ENCODE peak calls at places on chromosomes 4 and X, in six cellular contexts. U is pancreas, M is mesenchymal stem cell, T is aorta, P is adrenal gland, L is tibial artery. D is an unnamed sample. For H3K4me1, the result is how much of the 10 kb centered on the place peaks cover.

GRCh38 chrX:107721318-107721717 is 54.3 kb downstream of the TSC22D3 start:
- DNase-seq in P (no peak), M (no peak), U (no peak), T (peak), L (peak), D (no peak)

GRCh38 chr4:132564920-132565319 is 584.2 kb upstream of the PCDH10 start:
- DNase-seq in T (no peak), M (no peak), P (no peak), L (no peak), U (no peak), D (no peak)

GRCh38 chr4:98747659-98748091 is 89.3 kb upstream of the TSPAN5 start:
- DNase-seq in P (no peak), M (no peak), L (no peak), U (no peak), T (no peak), D (no peak)

GRCh38 chrX:367866-368265 is 18.8 kb downstream of the PPP2R3B start:
- DNase-seq in L (no peak), T (no peak), U (peak), M (no peak), P (no peak), D (no peak)

GRCh38 chr4:88960576-88960975 is 96.4 kb downstream of the FAM13A start:
- DNase-seq in P (no peak), U (no peak), M (no peak), L (no peak), T (no peak), D (no peak)

GRCh38 chrX:1430451-1430850 is 22.3 kb downstream of the ASMTL start:
- DNase-seq in T (no peak), P (no peak), U (no peak), L (no peak), M (no peak), D (no peak)

GRCh38 chr4:154741877-154742851 is 1.6 kb upstream of the LRAT start:
- DNase-seq in U (peak), L (no peak), M (no peak), T (no peak), P (no peak), D (no peak)

GRCh38 chr4:2932951-2933565 is 30.1 kb downstream of the NOP14 start:
- DNase-seq in T (peak), L (peak), U (peak), P (peak), M (no peak), D (peak)

GRCh38 chr4:24979554-24979953 is 51.2 kb downstream of the LGI2 start:
- DNase-seq in U (no peak), L (peak), T (no peak), M (no peak), P (peak), D (no peak)

GRCh38 chrX:120238947-120239346 is 11.7 kb upstream of the ZBTB33 start:
- DNase-seq in L (no peak), M (peak), U (no peak), P (no peak), T (no peak), D (no peak)

DNA sequence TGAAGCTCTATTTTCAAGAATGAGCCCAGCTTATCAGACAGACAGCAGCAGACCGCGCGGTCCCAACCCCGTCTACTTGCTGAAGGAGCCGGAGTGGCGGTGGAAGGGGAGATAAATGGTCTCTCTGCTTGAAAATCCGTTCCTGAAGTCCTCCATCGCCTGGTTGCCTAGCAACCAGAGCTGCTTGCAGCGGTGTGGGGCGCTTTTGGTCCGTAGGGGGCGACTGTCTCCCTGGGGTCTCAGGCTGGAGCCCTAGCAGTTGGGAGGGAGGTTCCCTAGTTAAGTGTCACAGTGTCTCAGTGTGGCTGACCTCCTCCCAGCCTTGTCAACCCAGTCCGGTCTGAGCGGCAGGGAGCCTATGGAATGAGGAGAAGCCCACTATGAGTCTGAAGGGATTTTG is 8.3 kb upstream of the DLG3 start:
- DNase-seq in L (no peak), T (no peak), M (peak), U (no peak), P (no peak), D (no peak)
- H3K4me3 ChIP-seq in L (no peak), T (no peak), M (no peak), U (no peak), P (no peak), D (no peak)

GRCh38 chrX:111090458-111090857 is 5.5 kb upstream of the PAK3 start:
- DNase-seq in L (no peak), U (no peak), T (no peak), M (no peak), P (no peak), D (no peak)

GRCh38 chrX:111086521-111087127 is 9.4 kb upstream of the PAK3 start:
- DNase-seq in M (no peak), T (no peak), P (no peak), L (no peak), U (no peak), D (no peak)

GRCh38 chrX:111083101-111083500 is 12.9 kb upstream of the PAK3 start:
- DNase-seq in M (no peak), T (no peak), P (no peak), L (no peak), U (no peak), D (no peak)

GRCh38 chrX:111088628-111089027 is 7.4 kb upstream of the PAK3 start:
- DNase-seq in T (no peak), U (no peak), M (no peak), P (no peak), L (no peak), D (no peak)
- H3K4me1 ChIP-seq in T (under half), U (under half), M (under half), P (under half), L (under half), D (under half)

DNA sequence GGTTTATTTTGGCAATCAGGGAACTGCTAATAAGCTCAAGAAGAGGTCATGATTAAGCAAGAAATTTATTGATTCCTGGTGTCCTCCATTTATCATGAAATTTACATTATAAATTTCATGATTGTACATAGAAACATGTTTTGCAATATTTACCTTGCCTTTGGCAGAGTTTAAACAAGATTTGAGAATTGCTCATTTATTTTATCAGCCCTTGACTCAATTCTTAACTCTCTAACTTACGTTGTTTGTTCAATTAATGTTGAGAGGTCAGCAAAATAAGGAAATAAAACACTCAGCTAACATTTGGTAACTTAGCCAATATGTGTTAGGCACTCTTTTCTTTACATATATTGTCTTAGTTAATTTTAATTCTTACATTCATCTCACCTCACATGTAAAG is 286.5 kb downstream of the SLC7A11 start:
- DNase-seq in P (no peak), U (no peak), T (no peak), M (no peak), L (no peak), D (no peak)
- H3K27ac ChIP-seq in P (no peak), U (no peak), T (no peak), M (no peak), L (no peak), D (no peak)

GRCh38 chr4:6198278-6198677 is 2.1 kb downstream of the JAKMIP1 start:
- DNase-seq in P (no peak), T (no peak), L (peak), M (no peak), U (no peak), D (no peak)

GRCh38 chr4:6198768-6199343 is 1.5 kb downstream of the JAKMIP1 start:
- DNase-seq in M (peak), L (peak), P (peak), T (no peak), U (peak), D (no peak)

GRCh38 chr4:6200011-6200921 is at the start of gene JAKMIP1:
- DNase-seq in M (peak), U (peak), P (peak), L (peak), T (peak), D (peak)

GRCh38 chr4:6200922-6201362 is 593 bp upstream of the JAKMIP1 start:
- DNase-seq in U (peak), L (no peak), P (no peak), M (no peak), T (no peak), D (no peak)

GRCh38 chr4:6199344-6199921 is 916 bp downstream of the JAKMIP1 start:
- DNase-seq in U (no peak), T (no peak), L (peak), M (no peak), P (no peak), D (no peak)
- H3K4me3 ChIP-seq in U (peak), T (no peak), L (peak), M (no peak), P (no peak), D (peak)

GRCh38 chr4:6912412-6912811 is 2.8 kb downstream of the TBC1D14 start:
- DNase-seq in T (no peak), P (peak), L (no peak), U (peak), M (no peak), D (no peak)
- H3K4me1 ChIP-seq in T (under half), P (half or more), L (under half), U (under half), M (under half), D (under half)

GRCh38 chrX:131703646-131704045 is 159.8 kb downstream of the OR13H1 start:
- DNase-seq in U (no peak), M (no peak), P (no peak), L (no peak), T (no peak), D (no peak)
- H3K27ac ChIP-seq in U (no peak), M (no peak), P (no peak), L (no peak), T (no peak), D (no peak)

DNA sequence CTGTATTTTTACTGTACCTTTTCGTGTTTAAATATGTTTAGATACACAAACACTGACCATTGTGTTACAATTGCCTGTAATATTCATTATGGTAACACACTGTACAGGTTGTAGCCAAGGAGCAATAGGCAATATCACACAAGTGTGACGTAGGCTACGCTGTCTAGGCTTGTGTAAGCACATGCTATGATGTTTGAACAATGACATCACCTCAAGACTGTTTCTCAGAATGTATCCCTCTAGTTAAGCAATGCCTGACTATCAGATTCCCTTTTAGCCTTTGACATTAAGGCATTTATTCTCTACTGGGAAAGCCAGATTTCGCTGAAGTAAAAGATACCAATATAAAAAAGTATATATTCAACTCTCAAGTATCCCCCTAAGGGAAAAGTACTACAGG is 66.2 kb downstream of the VCX3A start:
- DNase-seq in M (no peak), U (no peak), T (no peak), L (no peak), P (no peak), D (no peak)
- H3K4me3 ChIP-seq in M (no peak), U (no peak), T (no peak), L (no peak), P (no peak), D (no peak)

D was measured in upper lobe of right lung.